ENCODE peak calls at places on chromosome 2, in five cellular contexts. B is transverse colon, V is K562, Z is breast epithelium, Y is Panc1. S is an unnamed sample. For H3K4me1, the result is how much of the 10 kb centered on the place peaks cover.

GRCh38 chr2:105809099-105809473 is 64.4 kb downstream of the NCK2 start:
- DNase-seq in B (no peak), V (no peak), Z (no peak), Y (no peak), S (no peak)

GRCh38 chr2:163934134-163934533 is 198.3 kb upstream of the FIGN start:
- DNase-seq in B (no peak), V (no peak), Z (no peak), Y (no peak), S (no peak)

GRCh38 chr2:162926501-162926900 is 87.9 kb upstream of the KCNH7 start:
- DNase-seq in B (no peak), V (no peak), Z (peak), Y (peak), S (no peak)

GRCh38 chr2:63614448-63614968 is 25.7 kb downstream of the MDH1 start:
- DNase-seq in B (no peak), V (no peak), Z (no peak), Y (no peak), S (no peak)

GRCh38 chr2:16652296-16653082 is 13.1 kb downstream of the CYRIA start:
- DNase-seq in B (no peak), V (no peak), Z (no peak), Y (no peak), S (no peak)

GRCh38 chr2:189287982-189288494 is 108.5 kb upstream of the COL5A2 start:
- DNase-seq in B (no peak), V (no peak), Z (no peak), Y (peak), S (no peak)

GRCh38 chr2:202687276-202687675 is 52.5 kb downstream of the FAM117B start:
- DNase-seq in B (no peak), V (no peak), Z (no peak), Y (peak), S (no peak)

GRCh38 chr2:198774576-198774975 is 683.2 kb downstream of the SATB2 start:
- DNase-seq in B (no peak), V (no peak), Z (no peak), Y (no peak), S (no peak)

GRCh38 chr2:7530001-7530400 is 612.8 kb downstream of the RNF144A start:
- DNase-seq in B (no peak), V (no peak), Z (no peak), Y (no peak), S (no peak)

GRCh38 chr2:224555823-224556366 is 29.3 kb downstream of the CUL3 start:
- DNase-seq in B (no peak), V (no peak), Z (no peak), Y (no peak), S (no peak)

GRCh38 chr2:220916931-220917330 is 655.2 kb downstream of the EPHA4 start:
- DNase-seq in B (no peak), V (no peak), Z (no peak), Y (no peak), S (no peak)

GRCh38 chr2:109171444-109172334 is 42.7 kb downstream of the SH3RF3 start:
- DNase-seq in B (peak), V (no peak), Z (no peak), Y (no peak), S (peak)

GRCh38 chr2:228767196-228767595 is 503.9 kb downstream of the PID1 start:
- DNase-seq in B (no peak), V (no peak), Z (no peak), Y (no peak), S (no peak)

GRCh38 chr2:163774862-163775261 is 39.1 kb upstream of the FIGN start:
- DNase-seq in B (no peak), V (no peak), Z (no peak), Y (no peak), S (no peak)

GRCh38 chr2:85437488-85438290 is 19.2 kb downstream of the SH2D6 start:
- DNase-seq in B (peak), V (peak), Z (peak), Y (no peak), S (peak)

GRCh38 chr2:204268458-204268857 is 276.8 kb upstream of the PARD3B start:
- DNase-seq in B (no peak), V (no peak), Z (no peak), Y (no peak), S (no peak)

GRCh38 chr2:68943581-68944568 is 8.8 kb downstream of the GKN2 start:
- DNase-seq in B (peak), V (peak), Z (no peak), Y (peak), S (peak)

GRCh38 chr2:157952548-157952947 is 76.4 kb upstream of the ACVR1 start:
- DNase-seq in B (no peak), V (no peak), Z (no peak), Y (no peak), S (no peak)

GRCh38 chr2:197500503-197501179 is 462 bp downstream of the HSPE1 start:
- DNase-seq in B (no peak), V (no peak), Z (no peak), Y (no peak), S (peak)
- H3K4me1 ChIP-seq in B (under half), V (under half), Z (under half), Y (under half), S (under half)

GRCh38 chr2:218381916-218382366 is at the start of gene SLC11A1:
- DNase-seq in B (peak), V (no peak), Z (no peak), Y (no peak), S (no peak)
- TF ChIP-seq POLR2AphosphoS5 in B (no peak), V (no peak), Z (no peak), Y (no peak), S (no peak)

DNA sequence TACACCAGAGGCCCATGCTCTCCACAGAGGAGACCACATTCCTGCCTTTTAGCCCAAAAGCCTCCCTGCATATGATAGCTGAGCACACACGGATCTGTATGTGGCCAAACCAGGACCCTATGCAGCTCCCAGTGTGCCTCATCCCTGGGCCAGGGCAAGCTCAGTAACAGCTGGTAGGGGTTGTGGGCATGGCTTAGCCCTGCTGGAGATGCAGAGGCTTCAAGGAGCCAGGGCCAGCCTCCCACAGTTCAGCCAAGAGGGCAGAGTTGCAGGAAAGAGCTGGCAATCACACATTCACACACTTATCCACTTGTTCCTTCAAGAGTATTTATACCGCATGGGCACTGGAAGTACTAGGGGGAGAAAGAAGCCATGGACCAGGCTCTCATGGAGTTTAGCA is 1.6 kb upstream of the LIMS2 start:
- DNase-seq in B (no peak), V (no peak), Z (no peak), Y (no peak), S (no peak)
- H3K4me1 ChIP-seq in B (under half), V (under half), Z (under half), Y (under half), S (under half)

GRCh38 chr2:10832228-10832936 is 19.8 kb upstream of the PDIA6 start:
- DNase-seq in B (peak), V (peak), Z (peak), Y (peak), S (peak)
- TF ChIP-seq POLR2AphosphoS5 in B (no peak), V (no peak), Z (peak), Y (no peak), S (peak)

DNA sequence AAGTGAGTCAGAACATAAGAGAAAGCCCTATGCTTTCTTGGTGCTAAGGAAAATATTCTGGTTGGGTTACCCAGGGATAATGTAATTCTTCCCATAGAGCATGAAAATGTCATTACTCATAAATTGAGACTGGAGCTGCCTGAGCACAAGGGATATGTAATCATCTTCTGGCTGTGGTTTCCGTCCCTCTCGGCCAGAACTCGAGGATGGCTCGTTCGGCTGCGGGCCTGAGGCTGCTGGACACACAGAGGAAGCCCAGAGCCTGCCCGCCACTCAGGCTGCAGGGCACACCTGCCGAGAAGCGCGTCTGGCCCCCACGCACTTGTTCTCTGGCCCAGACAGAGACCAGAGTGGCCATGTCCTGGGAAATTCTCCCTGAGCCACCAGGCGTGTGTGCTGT is 104.9 kb downstream of the ASAP2 start:
- DNase-seq in B (peak), V (no peak), Z (no peak), Y (no peak), S (no peak)
- H3K4me1 ChIP-seq in B (under half), V (under half), Z (under half), Y (under half), S (under half)

GRCh38 chr2:65932571-65932970 is 500.2 kb upstream of the SPRED2 start:
- DNase-seq in B (no peak), V (no peak), Z (no peak), Y (no peak), S (no peak)

GRCh38 chr2:65934992-65935629 is 499.8 kb upstream of the MEIS1 start:
- DNase-seq in B (no peak), V (no peak), Z (no peak), Y (no peak), S (no peak)

GRCh38 chr2:65939687-65940086 is 495.2 kb upstream of the MEIS1 start:
- DNase-seq in B (no peak), V (no peak), Z (no peak), Y (no peak), S (no peak)

GRCh38 chr2:65940856-65941255 is 494.1 kb upstream of the MEIS1 start:
- DNase-seq in B (no peak), V (no peak), Z (no peak), Y (no peak), S (no peak)

GRCh38 chr2:65937379-65938160 is 497.4 kb upstream of the MEIS1 start:
- DNase-seq in B (no peak), V (no peak), Z (no peak), Y (no peak), S (no peak)
- TF ChIP-seq POLR2AphosphoS5 in B (no peak), V (no peak), Z (no peak), Y (no peak), S (no peak)